ENCODE peak calls at places on chromosomes 13 and 19, in five cellular contexts. L, P, G, S and Y are unnamed samples. For H3K9me3, the result is how much of the 10 kb centered on the place peaks cover.

GRCh38 chr13:67120872-67121531 is 109.1 kb downstream of the PCDH9 start:
- DNase-seq in L (no peak), P (no peak), G (no peak), S (no peak), Y (no peak)

GRCh38 chr13:109919715-109920375 is 133.5 kb upstream of the IRS2 start:
- DNase-seq in L (no peak), P (no peak), G (no peak), S (no peak), Y (no peak)

GRCh38 chr19:14674764-14675163 is at the start of gene ADGRE3:
- DNase-seq in L (no peak), P (no peak), G (no peak), S (no peak), Y (no peak)

GRCh38 chr13:106337096-106337495 is 198.4 kb downstream of the EFNB2 start:
- DNase-seq in L (no peak), P (no peak), G (no peak), S (no peak), Y (no peak)

GRCh38 chr13:68261105-68261504 is 1031.0 kb upstream of the PCDH9 start:
- DNase-seq in L (no peak), P (no peak), G (no peak), S (no peak), Y (no peak)

GRCh38 chr13:78437781-78438180 is 165.6 kb downstream of the POU4F1 start:
- DNase-seq in L (no peak), P (no peak), G (no peak), S (no peak), Y (no peak)

GRCh38 chr13:23510979-23511735 is 59.1 kb upstream of the TNFRSF19 start:
- DNase-seq in L (peak), P (no peak), G (no peak), S (no peak), Y (no peak)

GRCh38 chr19:14512420-14512961 is 5.7 kb downstream of the DNAJB1 start:
- DNase-seq in L (no peak), P (no peak), G (no peak), S (no peak), Y (no peak)

GRCh38 chr19:29672319-29672932 is 7.2 kb downstream of the PLEKHF1 start:
- DNase-seq in L (no peak), P (no peak), G (peak), S (no peak), Y (no peak)

GRCh38 chr13:94546071-94546839 is 49.7 kb downstream of the TGDS start:
- DNase-seq in L (no peak), P (no peak), G (no peak), S (no peak), Y (no peak)

GRCh38 chr13:113009743-113010509 is 40.9 kb downstream of the MCF2L start:
- DNase-seq in L (no peak), P (no peak), G (no peak), S (no peak), Y (no peak)

GRCh38 chr13:72456486-72456885 is 270.9 kb downstream of the MZT1 start:
- DNase-seq in L (no peak), P (no peak), G (no peak), S (no peak), Y (no peak)

GRCh38 chr19:29807870-29808405 is 3.9 kb upstream of the CCNE1 start:
- DNase-seq in L (no peak), P (no peak), G (no peak), S (no peak), Y (no peak)

GRCh38 chr19:55536951-55537740 is at the start of gene SBK2:
- DNase-seq in L (no peak), P (no peak), G (no peak), S (no peak), Y (no peak)

GRCh38 chr13:107376393-107377085 is 808.6 kb upstream of the ARGLU1 start:
- DNase-seq in L (no peak), P (no peak), G (no peak), S (no peak), Y (no peak)

GRCh38 chr13:96089749-96090239 is at the start of gene HS6ST3:
- DNase-seq in L (peak), P (peak), G (no peak), S (no peak), Y (no peak)

GRCh38 chr19:32318884-32319520 is 26.4 kb upstream of the ZNF507 start:
- DNase-seq in L (peak), P (no peak), G (no peak), S (no peak), Y (peak)

GRCh38 chr19:2469102-2469914 is 6.6 kb upstream of the GADD45B start:
- DNase-seq in L (peak), P (no peak), G (no peak), S (no peak), Y (no peak)

GRCh38 chr13:26254583-26255102 is 714 bp downstream of the CDK8 start:
- DNase-seq in L (no peak), P (peak), G (peak), S (peak), Y (no peak)

GRCh38 chr13:46071590-46072249 is 19.2 kb upstream of the ZC3H13 start:
- DNase-seq in L (no peak), P (no peak), G (no peak), S (no peak), Y (no peak)

GRCh38 chr13:102700088-102701031 is 5.5 kb upstream of the METTL21C start:
- DNase-seq in L (no peak), P (no peak), G (no peak), S (no peak), Y (peak)

GRCh38 chr19:49282184-49282583 is 42.8 kb downstream of the SLC6A16 start:
- DNase-seq in L (no peak), P (no peak), G (no peak), S (no peak), Y (no peak)

GRCh38 chr19:21308778-21309177 is 20.4 kb downstream of the ZNF708 start:
- DNase-seq in L (no peak), P (no peak), G (no peak), S (no peak), Y (no peak)

GRCh38 chr13:66835040-66835628 is 395.0 kb downstream of the PCDH9 start:
- DNase-seq in L (no peak), P (peak), G (peak), S (peak), Y (peak)

GRCh38 chr19:49408816-49409440 is 14.3 kb downstream of the PTH2 start:
- DNase-seq in L (no peak), P (no peak), G (no peak), S (no peak), Y (no peak)

GRCh38 chr19:55340784-55341147 is 1.1 kb downstream of the KMT5C start:
- DNase-seq in L (no peak), P (no peak), G (no peak), S (peak), Y (no peak)

GRCh38 chr13:110811751-110812110 is 98.2 kb downstream of the ING1 start:
- DNase-seq in L (no peak), P (no peak), G (no peak), S (no peak), Y (no peak)

GRCh38 chr13:50230365-50230978 is 215.2 kb downstream of the KCNRG start:
- DNase-seq in L (no peak), P (no peak), G (no peak), S (no peak), Y (no peak)

GRCh38 chr13:102367836-102368235 is 34.0 kb downstream of the FGF14 start:
- DNase-seq in L (no peak), P (no peak), G (no peak), S (no peak), Y (no peak)

GRCh38 chr19:49626243-49626642 is 13.7 kb downstream of the RRAS start:
- DNase-seq in L (no peak), P (no peak), G (no peak), S (no peak), Y (no peak)

DNA sequence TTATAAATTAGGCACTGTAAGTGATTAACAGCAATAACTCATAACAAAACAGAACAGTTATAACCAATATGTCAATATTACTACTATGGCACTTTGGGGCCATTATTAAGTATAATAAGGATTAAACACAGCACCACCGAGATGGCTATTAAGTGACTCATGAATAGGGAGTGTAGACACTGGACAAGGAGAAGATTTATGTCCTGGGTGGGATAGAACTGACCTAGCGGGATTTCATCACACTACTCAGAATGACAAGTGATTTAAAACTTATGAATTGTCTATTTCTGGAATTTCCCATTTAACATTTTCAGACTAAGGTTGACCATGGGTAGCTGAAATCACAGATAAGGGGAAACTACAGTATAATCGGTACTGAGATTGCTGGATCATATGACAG is 79.0 kb upstream of the SLC7A1 start:
- DNase-seq in L (no peak), P (no peak), G (no peak), S (no peak), Y (no peak)
- H3K9me3 ChIP-seq in L (under half), P (under half), G (under half), S (under half), Y (under half)

GRCh38 chr19:17718988-17719711 is at the start of gene MAP1S:
- DNase-seq in L (no peak), P (peak), G (no peak), S (peak), Y (no peak)
- TF ChIP-seq POLR2A in L (peak), P (no peak), G (peak), S (peak), Y (peak)

GRCh38 chr13:21297914-21298831 is 121.7 kb downstream of the MRPL57 start:
- DNase-seq in L (peak), P (peak), G (peak), S (peak), Y (peak)
- TF ChIP-seq POLR2AphosphoS5 in L (peak), P (peak), G (peak), S (peak), Y (peak)

GRCh38 chr13:39468306-39468705 is 134.7 kb downstream of the LHFPL6 start:
- DNase-seq in L (no peak), P (no peak), G (no peak), S (no peak), Y (no peak)
- H3K9me3 ChIP-seq in L (under half), P (under half), G (under half), S (under half), Y (under half)

DNA sequence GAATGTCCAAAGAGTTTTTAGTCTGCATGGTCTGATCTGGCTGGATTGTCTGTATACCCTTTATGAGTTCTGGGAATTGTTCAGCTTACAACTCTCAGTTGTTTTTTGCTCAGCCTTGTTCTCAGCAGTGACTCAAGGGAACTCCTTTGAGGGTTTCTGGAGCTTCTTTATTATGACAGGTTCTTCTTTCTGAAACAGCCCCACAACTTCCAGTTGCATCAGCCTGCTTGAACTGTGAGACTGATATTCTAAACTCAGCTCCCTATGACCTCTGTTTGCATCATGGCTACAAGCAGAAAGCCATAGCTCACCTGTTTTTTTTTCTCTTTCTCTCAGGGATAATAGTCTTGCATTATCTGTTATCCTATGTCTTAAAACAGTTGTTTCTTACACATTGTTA is 85.0 kb downstream of the TDRD3 start:
- DNase-seq in L (no peak), P (no peak), G (no peak), S (no peak), Y (no peak)
- TF ChIP-seq POLR2A in L (no peak), P (no peak), G (no peak), S (no peak), Y (no peak)

GRCh38 chr13:86909318-86909717 is 761.9 kb upstream of the SLITRK5 start:
- DNase-seq in L (no peak), P (no peak), G (no peak), S (peak), Y (no peak)

GRCh38 chr13:86918682-86919081 is 752.5 kb upstream of the SLITRK5 start:
- DNase-seq in L (no peak), P (no peak), G (no peak), S (no peak), Y (no peak)

DNA sequence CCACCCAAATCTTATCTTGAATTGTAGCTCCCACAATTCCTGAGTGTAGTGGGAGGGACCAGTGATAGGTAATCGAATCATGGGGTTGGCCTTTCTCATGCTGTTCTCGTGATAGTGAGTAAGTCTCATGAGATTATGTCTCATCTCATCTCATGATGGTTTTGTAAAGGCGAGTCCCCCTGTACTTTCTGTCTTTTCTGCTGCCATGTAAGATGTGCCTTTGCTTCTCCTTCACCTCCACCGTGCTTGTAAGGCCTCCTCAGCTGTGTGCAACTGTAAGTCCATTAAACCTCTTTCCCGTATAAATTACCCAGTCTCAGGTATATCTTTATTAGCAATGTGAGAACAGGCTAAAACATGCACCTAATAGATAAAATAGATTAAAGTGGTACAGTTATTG is 756.4 kb upstream of the SLITRK5 start:
- DNase-seq in L (no peak), P (no peak), G (no peak), S (no peak), Y (no peak)
- TF ChIP-seq POLR2AphosphoS5 in L (no peak), P (no peak), G (no peak), S (no peak), Y (no peak)

GRCh38 chr19:57512845-57513244 is 13.1 kb downstream of the ZNF773 start:
- DNase-seq in L (no peak), P (no peak), G (no peak), S (no peak), Y (no peak)

GRCh38 chr19:57511484-57511883 is 11.7 kb downstream of the ZNF773 start:
- DNase-seq in L (no peak), P (no peak), G (no peak), S (no peak), Y (no peak)

DNA sequence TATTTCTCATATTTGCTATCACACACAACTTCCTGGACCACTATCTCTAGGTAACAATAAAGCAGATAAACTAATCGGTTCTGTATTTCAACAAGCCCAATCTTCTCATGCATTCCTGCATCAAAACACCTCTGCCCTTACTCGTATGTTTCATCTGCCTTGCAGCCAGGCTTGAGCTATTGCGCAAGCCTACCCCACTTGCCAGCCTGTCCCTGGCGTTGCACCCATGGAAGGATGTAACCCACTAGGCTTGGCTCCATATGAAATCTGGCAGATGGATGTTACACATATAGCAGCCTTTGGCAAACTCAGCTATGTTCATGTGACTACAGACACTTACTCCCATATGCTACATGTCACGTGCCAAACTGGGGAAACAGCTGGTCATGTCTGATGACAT is 11.9 kb upstream of the ZNF549 start:
- DNase-seq in L (no peak), P (no peak), G (no peak), S (no peak), Y (no peak)
- H3K9me3 ChIP-seq in L (under half), P (half or more), G (under half), S (under half), Y (under half)